ENCODE peak calls at places on chromosomes 11 and 22, in five cellular contexts. One of them, this sample, is unnamed.

GRCh38 chr22:19177164-19178064 is 1.1 kb downstream of the SLC25A1 start:
- DNase-seq in neural progenitor cell: peak
- DNase-seq in activated CD4-positive, alpha-beta T cell treated with anti-CD3 and anti-CD28 coated beads for 24 hours: no peak
- DNase-seq in activated T-cell treated with anti-CD3 and anti-CD28 coated beads, Interleukin-2, amount 50 U/mL, for 4 hours: no peak
- DNase-seq in RPMI8226: no peak
- DNase-seq in this sample: no peak

GRCh38 chr11:108647701-108648527 is 17.0 kb upstream of the DDX10 start:
- DNase-seq in neural progenitor cell: peak
- DNase-seq in activated CD4-positive, alpha-beta T cell treated with anti-CD3 and anti-CD28 coated beads for 24 hours: peak
- DNase-seq in activated T-cell treated with anti-CD3 and anti-CD28 coated beads, Interleukin-2, amount 50 U/mL, for 4 hours: peak
- DNase-seq in RPMI8226: peak
- DNase-seq in this sample: no peak

GRCh38 chr11:75428301-75428724 is 4.7 kb downstream of the KLHL35 start:
- DNase-seq in neural progenitor cell: peak
- DNase-seq in activated CD4-positive, alpha-beta T cell treated with anti-CD3 and anti-CD28 coated beads for 24 hours: no peak
- DNase-seq in activated T-cell treated with anti-CD3 and anti-CD28 coated beads, Interleukin-2, amount 50 U/mL, for 4 hours: peak
- DNase-seq in RPMI8226: no peak
- DNase-seq in this sample: peak

GRCh38 chr11:122661182-122661945 is 5.8 kb downstream of the UBASH3B start:
- DNase-seq in neural progenitor cell: peak
- DNase-seq in activated CD4-positive, alpha-beta T cell treated with anti-CD3 and anti-CD28 coated beads for 24 hours: no peak
- DNase-seq in activated T-cell treated with anti-CD3 and anti-CD28 coated beads, Interleukin-2, amount 50 U/mL, for 4 hours: no peak
- DNase-seq in RPMI8226: no peak
- DNase-seq in this sample: no peak

GRCh38 chr11:74018331-74019005 is 9.6 kb upstream of the UCP3 start:
- DNase-seq in neural progenitor cell: no peak
- DNase-seq in activated CD4-positive, alpha-beta T cell treated with anti-CD3 and anti-CD28 coated beads for 24 hours: no peak
- DNase-seq in activated T-cell treated with anti-CD3 and anti-CD28 coated beads, Interleukin-2, amount 50 U/mL, for 4 hours: no peak
- DNase-seq in RPMI8226: peak
- DNase-seq in this sample: no peak

GRCh38 chr22:23182289-23183106 is 2.2 kb downstream of the BCR start:
- DNase-seq in neural progenitor cell: peak
- DNase-seq in activated CD4-positive, alpha-beta T cell treated with anti-CD3 and anti-CD28 coated beads for 24 hours: peak
- DNase-seq in activated T-cell treated with anti-CD3 and anti-CD28 coated beads, Interleukin-2, amount 50 U/mL, for 4 hours: peak
- DNase-seq in RPMI8226: peak
- DNase-seq in this sample: no peak

GRCh38 chr11:97269527-97269926 is 879.7 kb downstream of the JRKL start:
- DNase-seq in neural progenitor cell: peak
- DNase-seq in activated CD4-positive, alpha-beta T cell treated with anti-CD3 and anti-CD28 coated beads for 24 hours: no peak
- DNase-seq in activated T-cell treated with anti-CD3 and anti-CD28 coated beads, Interleukin-2, amount 50 U/mL, for 4 hours: no peak
- DNase-seq in RPMI8226: peak
- DNase-seq in this sample: no peak

GRCh38 chr11:1306186-1307162 is 3.0 kb downstream of the TOLLIP start:
- DNase-seq in neural progenitor cell: no peak
- DNase-seq in activated CD4-positive, alpha-beta T cell treated with anti-CD3 and anti-CD28 coated beads for 24 hours: no peak
- DNase-seq in activated T-cell treated with anti-CD3 and anti-CD28 coated beads, Interleukin-2, amount 50 U/mL, for 4 hours: no peak
- DNase-seq in RPMI8226: no peak
- DNase-seq in this sample: no peak

GRCh38 chr11:130145975-130146776 is 13.4 kb upstream of the ST14 start:
- DNase-seq in neural progenitor cell: no peak
- DNase-seq in activated CD4-positive, alpha-beta T cell treated with anti-CD3 and anti-CD28 coated beads for 24 hours: no peak
- DNase-seq in activated T-cell treated with anti-CD3 and anti-CD28 coated beads, Interleukin-2, amount 50 U/mL, for 4 hours: no peak
- DNase-seq in RPMI8226: peak
- DNase-seq in this sample: no peak

GRCh38 chr22:50626314-50626855 is 1.6 kb downstream of the ARSA start:
- DNase-seq in neural progenitor cell: no peak
- DNase-seq in activated CD4-positive, alpha-beta T cell treated with anti-CD3 and anti-CD28 coated beads for 24 hours: no peak
- DNase-seq in activated T-cell treated with anti-CD3 and anti-CD28 coated beads, Interleukin-2, amount 50 U/mL, for 4 hours: no peak
- DNase-seq in RPMI8226: no peak
- DNase-seq in this sample: no peak

GRCh38 chr11:112886707-112887370 is 74.4 kb upstream of the NCAM1 start:
- DNase-seq in neural progenitor cell: no peak
- DNase-seq in activated CD4-positive, alpha-beta T cell treated with anti-CD3 and anti-CD28 coated beads for 24 hours: no peak
- DNase-seq in activated T-cell treated with anti-CD3 and anti-CD28 coated beads, Interleukin-2, amount 50 U/mL, for 4 hours: no peak
- DNase-seq in RPMI8226: no peak
- DNase-seq in this sample: no peak

GRCh38 chr11:66315921-66316811 is 678 bp downstream of the CD248 start:
- DNase-seq in neural progenitor cell: no peak
- DNase-seq in activated CD4-positive, alpha-beta T cell treated with anti-CD3 and anti-CD28 coated beads for 24 hours: no peak
- DNase-seq in activated T-cell treated with anti-CD3 and anti-CD28 coated beads, Interleukin-2, amount 50 U/mL, for 4 hours: no peak
- DNase-seq in RPMI8226: no peak
- DNase-seq in this sample: no peak

GRCh38 chr11:45412033-45412432 is 125.9 kb upstream of the SYT13 start:
- DNase-seq in neural progenitor cell: no peak
- DNase-seq in activated CD4-positive, alpha-beta T cell treated with anti-CD3 and anti-CD28 coated beads for 24 hours: no peak
- DNase-seq in activated T-cell treated with anti-CD3 and anti-CD28 coated beads, Interleukin-2, amount 50 U/mL, for 4 hours: no peak
- DNase-seq in RPMI8226: no peak
- DNase-seq in this sample: no peak

GRCh38 chr11:15967966-15968365 is 388.4 kb downstream of the SOX6 start:
- DNase-seq in neural progenitor cell: no peak
- DNase-seq in activated CD4-positive, alpha-beta T cell treated with anti-CD3 and anti-CD28 coated beads for 24 hours: no peak
- DNase-seq in activated T-cell treated with anti-CD3 and anti-CD28 coated beads, Interleukin-2, amount 50 U/mL, for 4 hours: no peak
- DNase-seq in RPMI8226: no peak
- DNase-seq in this sample: no peak

GRCh38 chr11:105022527-105022926 is 441 bp downstream of the CASP5 start:
- DNase-seq in neural progenitor cell: no peak
- DNase-seq in activated CD4-positive, alpha-beta T cell treated with anti-CD3 and anti-CD28 coated beads for 24 hours: no peak
- DNase-seq in activated T-cell treated with anti-CD3 and anti-CD28 coated beads, Interleukin-2, amount 50 U/mL, for 4 hours: no peak
- DNase-seq in RPMI8226: no peak
- DNase-seq in this sample: no peak

GRCh38 chr11:82872377-82873150 is 27.7 kb downstream of the PRCP start:
- DNase-seq in neural progenitor cell: peak
- DNase-seq in activated CD4-positive, alpha-beta T cell treated with anti-CD3 and anti-CD28 coated beads for 24 hours: no peak
- DNase-seq in activated T-cell treated with anti-CD3 and anti-CD28 coated beads, Interleukin-2, amount 50 U/mL, for 4 hours: no peak
- DNase-seq in RPMI8226: no peak
- DNase-seq in this sample: no peak

GRCh38 chr22:36234211-36234610 is 5.1 kb downstream of the APOL2 start:
- DNase-seq in neural progenitor cell: no peak
- DNase-seq in activated CD4-positive, alpha-beta T cell treated with anti-CD3 and anti-CD28 coated beads for 24 hours: no peak
- DNase-seq in activated T-cell treated with anti-CD3 and anti-CD28 coated beads, Interleukin-2, amount 50 U/mL, for 4 hours: no peak
- DNase-seq in RPMI8226: no peak
- DNase-seq in this sample: no peak

GRCh38 chr22:37508431-37508963 is 10.7 kb downstream of the CARD10 start:
- DNase-seq in neural progenitor cell: no peak
- DNase-seq in activated CD4-positive, alpha-beta T cell treated with anti-CD3 and anti-CD28 coated beads for 24 hours: no peak
- DNase-seq in activated T-cell treated with anti-CD3 and anti-CD28 coated beads, Interleukin-2, amount 50 U/mL, for 4 hours: no peak
- DNase-seq in RPMI8226: no peak
- DNase-seq in this sample: no peak

GRCh38 chr11:116829525-116830183 is at the start of gene APOC3:
- DNase-seq in neural progenitor cell: no peak
- DNase-seq in activated CD4-positive, alpha-beta T cell treated with anti-CD3 and anti-CD28 coated beads for 24 hours: no peak
- DNase-seq in activated T-cell treated with anti-CD3 and anti-CD28 coated beads, Interleukin-2, amount 50 U/mL, for 4 hours: no peak
- DNase-seq in RPMI8226: no peak
- DNase-seq in this sample: no peak

GRCh38 chr22:44668190-44668885 is 33.7 kb upstream of the PRR5 start:
- DNase-seq in neural progenitor cell: peak
- DNase-seq in activated CD4-positive, alpha-beta T cell treated with anti-CD3 and anti-CD28 coated beads for 24 hours: no peak
- DNase-seq in activated T-cell treated with anti-CD3 and anti-CD28 coated beads, Interleukin-2, amount 50 U/mL, for 4 hours: peak
- DNase-seq in RPMI8226: peak
- DNase-seq in this sample: no peak

GRCh38 chr11:128686045-128686741 is 7.7 kb upstream of the FLI1 start:
- DNase-seq in neural progenitor cell: peak
- DNase-seq in activated CD4-positive, alpha-beta T cell treated with anti-CD3 and anti-CD28 coated beads for 24 hours: no peak
- DNase-seq in activated T-cell treated with anti-CD3 and anti-CD28 coated beads, Interleukin-2, amount 50 U/mL, for 4 hours: no peak
- DNase-seq in RPMI8226: no peak
- DNase-seq in this sample: no peak

This sample was measured in D721Med.